ENCODE peak calls at places on chromosomes 11 and 22, in nine cellular contexts. X is BJ, Y is astrocyte of the cerebellum, L is left ventricle myocardium inferior, N is IMR-90, Q is upper lobe of right lung, K is fibroblast of pulmonary artery, J is fibroblast of mammary gland, D is heart right ventricle. W is an unnamed sample.

GRCh38 chr11:119368121-119369034 is 13.1 kb downstream of the USP2 start:
- DNase-seq in X (no peak), Y (no peak), L (peak), N (peak), Q (peak), K (peak), J (peak), D (peak), W (no peak)

GRCh38 chr11:12090061-12090572 is 20.3 kb upstream of the MICAL2 start:
- DNase-seq in X (no peak), Y (no peak), L (no peak), N (peak), Q (peak), K (peak), J (peak), D (peak), W (no peak)

GRCh38 chr11:278001-278951 is at the start of gene NLRP6:
- DNase-seq in X (no peak), Y (no peak), L (no peak), N (no peak), Q (peak), K (no peak), J (no peak), D (peak), W (no peak)

GRCh38 chr22:37314315-37315046 is 32.2 kb downstream of the CYTH4 start:
- DNase-seq in X (no peak), Y (no peak), L (no peak), N (no peak), Q (no peak), K (no peak), J (no peak), D (no peak), W (no peak)

GRCh38 chr11:21263026-21263425 is 593.6 kb downstream of the NELL1 start:
- DNase-seq in X (no peak), Y (no peak), L (no peak), N (no peak), Q (no peak), K (no peak), J (no peak), D (no peak), W (no peak)

GRCh38 chr11:125583496-125583895 is 9.2 kb upstream of the STT3A start:
- DNase-seq in X (no peak), Y (no peak), L (no peak), N (no peak), Q (no peak), K (no peak), J (no peak), D (no peak), W (no peak)

GRCh38 chr11:36657610-36658225 is 59.7 kb upstream of the RAG2 start:
- DNase-seq in X (no peak), Y (no peak), L (no peak), N (peak), Q (no peak), K (peak), J (no peak), D (no peak), W (no peak)

GRCh38 chr11:72752088-72752914 is at the start of gene ARAP1:
- DNase-seq in X (no peak), Y (no peak), L (peak), N (peak), Q (peak), K (peak), J (peak), D (peak), W (no peak)

GRCh38 chr11:67262731-67263675 is 3.3 kb upstream of the GRK2 start:
- DNase-seq in X (no peak), Y (peak), L (peak), N (peak), Q (peak), K (peak), J (peak), D (peak), W (no peak)

GRCh38 chr11:84720706-84721402 is 906.3 kb downstream of the DLG2 start:
- DNase-seq in X (no peak), Y (no peak), L (peak), N (no peak), Q (peak), K (peak), J (peak), D (peak), W (no peak)

GRCh38 chr11:66877585-66877984 is 20.7 kb downstream of the LRFN4 start:
- DNase-seq in X (no peak), Y (no peak), L (no peak), N (peak), Q (no peak), K (peak), J (no peak), D (no peak), W (no peak)

GRCh38 chr11:113105584-113105983 is 144.4 kb downstream of the NCAM1 start:
- DNase-seq in X (no peak), Y (no peak), L (no peak), N (no peak), Q (no peak), K (no peak), J (no peak), D (peak), W (no peak)

GRCh38 chr11:6022954-6023353 is 7.6 kb downstream of the OR56A1 start:
- DNase-seq in X (no peak), Y (peak), L (no peak), N (peak), Q (no peak), K (peak), J (peak), D (peak), W (peak)

GRCh38 chr22:43050995-43051394 is 36.0 kb upstream of the PACSIN2 start:
- DNase-seq in X (no peak), Y (no peak), L (no peak), N (no peak), Q (no peak), K (no peak), J (no peak), D (no peak), W (no peak)

DNA sequence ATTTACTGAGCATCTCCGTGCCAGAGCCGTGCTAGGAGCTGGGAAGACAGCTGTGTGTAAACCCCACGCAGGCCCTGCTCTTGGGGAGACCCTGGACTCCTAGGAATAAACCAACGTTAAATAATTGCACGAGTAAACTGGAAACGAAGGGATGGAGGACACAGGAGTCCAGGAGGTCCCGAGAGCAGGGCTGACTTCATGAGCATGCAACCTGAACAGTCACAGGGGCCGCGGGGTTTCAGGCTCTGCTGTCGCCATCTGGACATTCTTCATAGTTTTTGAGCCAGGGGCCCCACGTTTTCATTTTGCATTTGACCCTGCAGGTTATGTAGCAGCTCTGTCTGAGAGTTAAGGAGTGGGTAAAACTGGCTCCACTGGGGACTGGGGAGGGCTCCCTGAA is 63.0 kb downstream of the PRDM11 start:
- DNase-seq in X (no peak), Y (no peak), L (no peak), N (no peak), Q (no peak), K (no peak), J (no peak), D (no peak), W (no peak)
- H3K4me3 ChIP-seq in X (no peak), Y (no peak), L (peak), N (no peak), Q (no peak), K (no peak), J (no peak), D (peak), W (no peak)

DNA sequence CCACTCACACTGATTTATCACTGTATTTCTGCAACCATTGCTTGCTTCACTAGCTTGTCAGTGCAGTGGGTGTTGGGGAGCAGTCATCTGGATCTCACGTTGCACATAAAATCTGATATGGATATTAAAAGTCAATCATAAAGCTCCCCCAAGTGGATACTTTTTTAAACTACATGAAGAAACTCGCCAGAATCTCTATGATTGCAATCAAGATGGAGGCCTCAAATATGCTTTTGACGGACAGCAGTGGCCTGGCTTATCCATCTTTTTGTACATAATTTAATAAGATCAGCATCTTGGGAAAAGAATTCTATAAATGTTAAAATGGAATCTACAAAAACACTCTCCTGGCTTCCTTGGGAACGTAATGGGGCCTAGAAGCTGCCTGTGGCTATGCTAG is 137.7 kb downstream of the WT1 start:
- DNase-seq in X (no peak), Y (peak), L (no peak), N (peak), Q (no peak), K (peak), J (peak), D (no peak), W (no peak)
- TF ChIP-seq CTCF in X (no peak), Y (peak), L (no peak), N (peak), Q (peak), K (peak), J (peak), D (peak), W (no peak)

GRCh38 chr11:124481365-124482323 is 36.1 kb upstream of the OR8B8 start:
- DNase-seq in X (no peak), Y (peak), L (no peak), N (peak), Q (no peak), K (peak), J (peak), D (peak), W (no peak)
- H3K4me3 ChIP-seq in X (peak), Y (peak), L (peak), N (peak), Q (peak), K (peak), J (peak), D (peak), W (peak)

DNA sequence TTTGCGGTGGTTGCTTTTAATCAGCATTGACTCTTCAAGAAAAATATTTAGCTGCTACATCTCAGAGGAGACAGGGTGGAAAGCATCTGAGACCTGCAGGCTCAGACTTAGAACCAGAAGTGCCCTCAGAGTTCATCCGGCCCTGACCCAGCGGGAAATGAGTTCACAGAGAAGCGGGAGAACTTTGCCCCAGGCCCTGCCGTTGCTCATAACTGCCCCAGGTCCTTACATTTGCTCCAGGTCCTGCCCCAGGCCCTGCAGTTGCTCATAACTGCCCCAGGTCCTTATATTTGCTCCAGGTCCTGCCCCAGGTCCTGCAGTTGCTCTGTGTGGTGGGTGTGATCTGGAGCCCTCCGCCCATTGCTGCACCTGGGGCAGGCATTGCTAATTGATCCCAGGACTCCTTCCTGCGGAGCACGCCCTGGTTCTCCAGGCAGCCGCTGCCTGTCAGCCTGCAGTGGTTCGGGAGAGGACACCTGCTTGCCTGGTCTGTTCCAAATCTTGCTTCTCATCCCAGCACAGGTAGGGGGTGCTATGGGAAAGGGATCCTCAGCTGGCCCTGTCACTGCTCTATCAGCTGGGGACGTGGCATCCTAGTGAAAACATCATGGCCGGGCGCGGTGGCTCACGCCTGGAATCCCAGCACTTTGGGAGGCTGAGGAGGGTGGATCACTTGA is 58.1 kb upstream of the PPP6R3 start:
- DNase-seq in X (no peak), Y (no peak), L (no peak), N (no peak), Q (no peak), K (no peak), J (no peak), D (no peak), W (no peak)
- TF ChIP-seq CTCF in X (no peak), Y (peak), L (no peak), N (no peak), Q (no peak), K (no peak), J (no peak), D (no peak), W (no peak)

GRCh38 chr22:46699091-46699490 is 39.0 kb downstream of the CERK start:
- DNase-seq in X (no peak), Y (no peak), L (no peak), N (no peak), Q (no peak), K (no peak), J (no peak), D (no peak), W (no peak)

GRCh38 chr22:46696614-46697013 is 41.4 kb downstream of the CERK start:
- DNase-seq in X (no peak), Y (no peak), L (no peak), N (no peak), Q (no peak), K (no peak), J (no peak), D (no peak), W (no peak)

GRCh38 chr22:46695346-46696224 is 42.5 kb downstream of the CERK start:
- DNase-seq in X (no peak), Y (no peak), L (no peak), N (no peak), Q (no peak), K (no peak), J (no peak), D (no peak), W (no peak)

GRCh38 chr22:46696225-46696518 is 41.9 kb downstream of the CERK start:
- DNase-seq in X (no peak), Y (no peak), L (no peak), N (no peak), Q (no peak), K (no peak), J (no peak), D (no peak), W (no peak)

GRCh38 chr22:46697811-46698515 is 40.1 kb downstream of the CERK start:
- DNase-seq in X (no peak), Y (no peak), L (no peak), N (no peak), Q (no peak), K (no peak), J (no peak), D (no peak), W (no peak)
- H3K4me3 ChIP-seq in X (no peak), Y (no peak), L (no peak), N (no peak), Q (no peak), K (no peak), J (no peak), D (no peak), W (no peak)

GRCh38 chr11:78838417-78838816 is 263.8 kb upstream of the NARS2 start:
- DNase-seq in X (no peak), Y (no peak), L (no peak), N (no peak), Q (no peak), K (no peak), J (no peak), D (no peak), W (no peak)
- TF ChIP-seq CTCF in X (no peak), Y (no peak), L (no peak), N (no peak), Q (no peak), K (no peak), J (no peak), D (no peak), W (no peak)

GRCh38 chr11:63536669-63537292 is at the start of gene PLAAT4:
- DNase-seq in X (no peak), Y (peak), L (peak), N (peak), Q (no peak), K (peak), J (peak), D (peak), W (no peak)
- H3K4me3 ChIP-seq in X (peak), Y (peak), L (peak), N (peak), Q (peak), K (peak), J (peak), D (peak), W (peak)

DNA sequence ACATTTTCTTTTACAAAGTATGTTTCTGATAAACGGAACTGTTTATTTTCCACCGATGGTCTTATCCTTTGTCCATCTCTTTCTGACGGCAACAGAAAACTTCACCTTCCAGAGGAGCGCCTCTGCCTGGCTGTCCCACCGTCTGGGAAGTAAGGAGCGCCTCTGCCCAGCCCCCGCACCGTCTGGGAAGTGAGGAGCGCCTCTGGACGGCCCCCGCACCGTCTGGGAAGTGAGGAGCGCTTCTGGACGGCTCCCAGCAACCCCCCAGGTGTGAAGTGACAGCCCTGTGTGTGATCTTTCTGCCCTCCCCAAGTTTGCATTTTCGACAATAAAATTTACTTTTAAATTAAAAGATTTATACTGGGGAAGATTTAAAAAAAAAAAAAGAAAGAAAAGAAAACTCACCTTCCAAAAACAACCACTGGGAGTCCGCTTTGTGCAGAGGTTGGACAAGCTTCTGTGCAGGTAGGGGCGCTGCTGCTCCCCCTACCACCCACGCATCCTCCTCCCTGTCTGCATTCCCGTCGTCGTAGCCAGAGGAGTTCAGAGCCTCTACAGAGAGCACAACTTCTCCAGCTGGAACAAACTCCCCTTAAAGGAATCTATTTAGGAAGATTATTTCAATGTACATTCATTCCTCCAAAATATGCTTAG is 1.0 kb upstream of the APOBEC3B start:
- DNase-seq in X (no peak), Y (no peak), L (no peak), N (peak), Q (no peak), K (peak), J (peak), D (no peak), W (no peak)
- TF ChIP-seq CTCF in X (peak), Y (peak), L (no peak), N (peak), Q (peak), K (peak), J (no peak), D (peak), W (peak)

W was measured in AG04449.